ENCODE peak calls at places on chromosomes 12 and 14, in six cellular contexts. One of them, this sample, is unnamed.

GRCh38 chr12:20436367-20436766 is 68.0 kb downstream of the PDE3A start:
- DNase-seq in WTC11: no peak
- DNase-seq in thoracic aorta: no peak
- DNase-seq in astrocyte of the cerebellum: no peak
- DNase-seq in brain microvascular endothelial cell: peak
- DNase-seq in AG09309: no peak
- DNase-seq in this sample: no peak

GRCh38 chr14:96962337-96962736 is 165.2 kb downstream of the VRK1 start:
- DNase-seq in WTC11: no peak
- DNase-seq in thoracic aorta: no peak
- DNase-seq in astrocyte of the cerebellum: no peak
- DNase-seq in brain microvascular endothelial cell: no peak
- DNase-seq in AG09309: no peak
- DNase-seq in this sample: no peak

GRCh38 chr14:68074765-68075381 is 255.3 kb downstream of the RAD51B start:
- DNase-seq in WTC11: peak
- DNase-seq in thoracic aorta: no peak
- DNase-seq in astrocyte of the cerebellum: no peak
- DNase-seq in brain microvascular endothelial cell: no peak
- DNase-seq in AG09309: no peak
- DNase-seq in this sample: no peak

GRCh38 chr12:127509066-127509778 is 757.7 kb upstream of the TMEM132C start:
- DNase-seq in WTC11: no peak
- DNase-seq in thoracic aorta: no peak
- DNase-seq in astrocyte of the cerebellum: peak
- DNase-seq in brain microvascular endothelial cell: peak
- DNase-seq in AG09309: peak
- DNase-seq in this sample: no peak

GRCh38 chr14:63164108-63164683 is 40.0 kb upstream of the RHOJ start:
- DNase-seq in WTC11: no peak
- DNase-seq in thoracic aorta: no peak
- DNase-seq in astrocyte of the cerebellum: no peak
- DNase-seq in brain microvascular endothelial cell: peak
- DNase-seq in AG09309: no peak
- DNase-seq in this sample: no peak

GRCh38 chr14:100268591-100269207 is 29.8 kb downstream of the YY1 start:
- DNase-seq in WTC11: no peak
- DNase-seq in thoracic aorta: no peak
- DNase-seq in astrocyte of the cerebellum: no peak
- DNase-seq in brain microvascular endothelial cell: peak
- DNase-seq in AG09309: no peak
- DNase-seq in this sample: no peak

GRCh38 chr12:46264057-46264456 is 4.8 kb downstream of the SLC38A1 start:
- DNase-seq in WTC11: no peak
- DNase-seq in thoracic aorta: no peak
- DNase-seq in astrocyte of the cerebellum: no peak
- DNase-seq in brain microvascular endothelial cell: no peak
- DNase-seq in AG09309: peak
- DNase-seq in this sample: no peak

GRCh38 chr14:78074546-78074945 is 95.6 kb upstream of the NRXN3 start:
- DNase-seq in WTC11: no peak
- DNase-seq in thoracic aorta: no peak
- DNase-seq in astrocyte of the cerebellum: no peak
- DNase-seq in brain microvascular endothelial cell: no peak
- DNase-seq in AG09309: no peak
- DNase-seq in this sample: no peak

GRCh38 chr12:124736115-124737039 is 127.3 kb downstream of the SCARB1 start:
- DNase-seq in WTC11: no peak
- DNase-seq in thoracic aorta: no peak
- DNase-seq in astrocyte of the cerebellum: no peak
- DNase-seq in brain microvascular endothelial cell: no peak
- DNase-seq in AG09309: no peak
- DNase-seq in this sample: no peak

GRCh38 chr12:113056631-113057488 is at the start of gene DTX1:
- DNase-seq in WTC11: no peak
- DNase-seq in thoracic aorta: no peak
- DNase-seq in astrocyte of the cerebellum: no peak
- DNase-seq in brain microvascular endothelial cell: no peak
- DNase-seq in AG09309: no peak
- DNase-seq in this sample: no peak

GRCh38 chr14:76772300-76773187 is 11.3 kb downstream of the VASH1 start:
- DNase-seq in WTC11: no peak
- DNase-seq in thoracic aorta: peak
- DNase-seq in astrocyte of the cerebellum: no peak
- DNase-seq in brain microvascular endothelial cell: peak
- DNase-seq in AG09309: no peak
- DNase-seq in this sample: no peak

GRCh38 chr12:48157016-48157888 is at the start of gene ASB8:
- DNase-seq in WTC11: peak
- DNase-seq in thoracic aorta: peak
- DNase-seq in astrocyte of the cerebellum: peak
- DNase-seq in brain microvascular endothelial cell: peak
- DNase-seq in AG09309: peak
- DNase-seq in this sample: peak

GRCh38 chr12:8948711-8949524 is 527 bp downstream of the M6PR start:
- DNase-seq in WTC11: no peak
- DNase-seq in thoracic aorta: no peak
- DNase-seq in astrocyte of the cerebellum: no peak
- DNase-seq in brain microvascular endothelial cell: peak
- DNase-seq in AG09309: peak
- DNase-seq in this sample: no peak

GRCh38 chr14:94598816-94599655 is 13.2 kb upstream of the SERPINA3 start:
- DNase-seq in WTC11: no peak
- DNase-seq in thoracic aorta: peak
- DNase-seq in astrocyte of the cerebellum: peak
- DNase-seq in brain microvascular endothelial cell: peak
- DNase-seq in AG09309: peak
- DNase-seq in this sample: peak

GRCh38 chr12:30602678-30603077 is 93.0 kb downstream of the IPO8 start:
- DNase-seq in WTC11: no peak
- DNase-seq in thoracic aorta: no peak
- DNase-seq in astrocyte of the cerebellum: no peak
- DNase-seq in brain microvascular endothelial cell: no peak
- DNase-seq in AG09309: no peak
- DNase-seq in this sample: no peak

GRCh38 chr14:32934891-32935633 is 3.6 kb upstream of the NPAS3 start:
- DNase-seq in WTC11: peak
- DNase-seq in thoracic aorta: no peak
- DNase-seq in astrocyte of the cerebellum: no peak
- DNase-seq in brain microvascular endothelial cell: no peak
- DNase-seq in AG09309: no peak
- DNase-seq in this sample: no peak

GRCh38 chr12:108856428-108857157 is 790 bp downstream of the SSH1 start:
- DNase-seq in WTC11: peak
- DNase-seq in thoracic aorta: peak
- DNase-seq in astrocyte of the cerebellum: no peak
- DNase-seq in brain microvascular endothelial cell: peak
- DNase-seq in AG09309: peak
- DNase-seq in this sample: no peak

GRCh38 chr12:29640589-29641345 is 143.0 kb downstream of the TMTC1 start:
- DNase-seq in WTC11: peak
- DNase-seq in thoracic aorta: no peak
- DNase-seq in astrocyte of the cerebellum: no peak
- DNase-seq in brain microvascular endothelial cell: peak
- DNase-seq in AG09309: no peak
- DNase-seq in this sample: peak

GRCh38 chr14:71235865-71236264 is 328.6 kb downstream of the PCNX1 start:
- DNase-seq in WTC11: no peak
- DNase-seq in thoracic aorta: peak
- DNase-seq in astrocyte of the cerebellum: peak
- DNase-seq in brain microvascular endothelial cell: no peak
- DNase-seq in AG09309: peak
- DNase-seq in this sample: no peak

GRCh38 chr12:46260153-46260912 is 8.5 kb downstream of the SLC38A1 start:
- DNase-seq in WTC11: no peak
- DNase-seq in thoracic aorta: no peak
- DNase-seq in astrocyte of the cerebellum: peak
- DNase-seq in brain microvascular endothelial cell: no peak
- DNase-seq in AG09309: peak
- DNase-seq in this sample: no peak

GRCh38 chr12:67091204-67091603 is 178.0 kb upstream of the CAND1 start:
- DNase-seq in WTC11: no peak
- DNase-seq in thoracic aorta: no peak
- DNase-seq in astrocyte of the cerebellum: no peak
- DNase-seq in brain microvascular endothelial cell: no peak
- DNase-seq in AG09309: no peak
- DNase-seq in this sample: no peak

GRCh38 chr12:12376636-12377448 is 20.0 kb downstream of the BORCS5 start:
- DNase-seq in WTC11: no peak
- DNase-seq in thoracic aorta: no peak
- DNase-seq in astrocyte of the cerebellum: peak
- DNase-seq in brain microvascular endothelial cell: peak
- DNase-seq in AG09309: peak
- DNase-seq in this sample: peak

DNA sequence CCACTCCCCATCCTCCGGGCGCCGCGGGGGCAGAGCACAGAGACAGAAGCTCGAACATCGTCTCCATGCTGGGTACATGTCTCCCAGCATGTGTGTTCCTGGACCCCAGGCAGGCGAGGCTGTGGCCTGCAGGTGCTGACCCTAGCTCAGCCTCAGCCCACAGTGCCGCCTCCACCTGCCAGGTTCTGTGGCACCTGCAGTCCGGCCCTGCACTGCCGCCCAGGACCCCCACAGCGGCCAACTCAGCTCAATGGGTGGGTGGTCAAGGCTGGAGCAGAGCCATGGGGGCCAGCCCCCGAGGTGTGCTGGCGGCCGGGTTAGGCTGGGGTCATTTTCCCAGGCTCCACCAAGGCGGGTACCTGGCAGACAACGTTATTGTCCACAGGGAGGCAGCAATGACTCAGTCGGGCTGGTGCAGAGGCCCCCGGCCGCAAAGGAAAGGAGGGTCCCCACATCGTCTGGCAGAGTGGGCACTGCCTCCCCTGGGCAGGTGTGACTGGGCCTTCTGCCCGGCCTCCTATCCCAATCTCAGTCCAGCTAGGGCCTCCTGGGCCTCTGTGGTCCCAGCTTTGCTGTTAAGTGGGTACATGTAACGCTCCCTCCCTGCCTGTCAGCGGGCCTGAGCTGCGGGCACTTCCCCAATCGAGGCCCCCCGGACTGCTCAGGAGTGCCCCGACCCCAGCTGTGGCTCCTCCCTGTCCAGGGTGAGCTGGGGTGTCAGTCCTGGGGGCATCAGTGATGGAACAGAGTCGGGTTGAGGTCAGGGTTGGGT is 20.2 kb upstream of the NUDT14 start:
- DNase-seq in WTC11: peak
- DNase-seq in thoracic aorta: no peak
- DNase-seq in astrocyte of the cerebellum: no peak
- DNase-seq in brain microvascular endothelial cell: no peak
- DNase-seq in AG09309: no peak
- DNase-seq in this sample: no peak
- TF ChIP-seq CTCF in WTC11: no peak
- TF ChIP-seq CTCF in thoracic aorta: no peak
- TF ChIP-seq CTCF in astrocyte of the cerebellum: no peak
- TF ChIP-seq CTCF in brain microvascular endothelial cell: peak
- TF ChIP-seq CTCF in AG09309: no peak
- TF ChIP-seq CTCF in this sample: peak

DNA sequence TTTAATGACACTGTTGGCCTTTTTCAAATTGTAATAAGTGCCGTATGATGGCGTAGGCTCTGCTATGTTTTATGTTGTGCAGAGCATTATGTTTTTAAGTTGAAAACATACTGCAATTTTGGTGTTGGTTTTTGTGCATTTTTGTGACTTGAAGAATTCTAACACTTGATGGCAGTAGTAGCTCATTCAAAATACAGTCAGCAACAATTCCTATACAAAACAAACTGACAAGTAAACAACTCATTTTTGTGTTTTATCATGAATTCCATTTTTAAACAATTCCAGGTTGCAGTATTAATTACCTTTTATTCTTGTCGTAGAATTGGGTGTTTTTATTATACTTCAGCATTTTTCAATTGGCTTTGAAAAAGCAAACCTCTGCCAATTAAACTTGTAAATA is 4.0 kb upstream of the CCER1 start:
- DNase-seq in WTC11: no peak
- DNase-seq in thoracic aorta: no peak
- DNase-seq in astrocyte of the cerebellum: no peak
- DNase-seq in brain microvascular endothelial cell: no peak
- DNase-seq in AG09309: no peak
- DNase-seq in this sample: no peak
- TF ChIP-seq CTCF in WTC11: no peak
- TF ChIP-seq CTCF in thoracic aorta: no peak
- TF ChIP-seq CTCF in astrocyte of the cerebellum: no peak
- TF ChIP-seq CTCF in brain microvascular endothelial cell: no peak
- TF ChIP-seq CTCF in AG09309: peak
- TF ChIP-seq CTCF in this sample: peak

GRCh38 chr12:32488132-32488531 is 88.8 kb downstream of the FGD4 start:
- DNase-seq in WTC11: no peak
- DNase-seq in thoracic aorta: no peak
- DNase-seq in astrocyte of the cerebellum: no peak
- DNase-seq in brain microvascular endothelial cell: no peak
- DNase-seq in AG09309: no peak
- DNase-seq in this sample: no peak

GRCh38 chr12:32483993-32484392 is 84.6 kb downstream of the FGD4 start:
- DNase-seq in WTC11: no peak
- DNase-seq in thoracic aorta: no peak
- DNase-seq in astrocyte of the cerebellum: no peak
- DNase-seq in brain microvascular endothelial cell: no peak
- DNase-seq in AG09309: no peak
- DNase-seq in this sample: no peak

GRCh38 chr12:32486158-32486557 is 86.8 kb downstream of the FGD4 start:
- DNase-seq in WTC11: no peak
- DNase-seq in thoracic aorta: no peak
- DNase-seq in astrocyte of the cerebellum: no peak
- DNase-seq in brain microvascular endothelial cell: no peak
- DNase-seq in AG09309: no peak
- DNase-seq in this sample: no peak

GRCh38 chr12:32482226-32482625 is 82.9 kb downstream of the FGD4 start:
- DNase-seq in WTC11: no peak
- DNase-seq in thoracic aorta: no peak
- DNase-seq in astrocyte of the cerebellum: no peak
- DNase-seq in brain microvascular endothelial cell: no peak
- DNase-seq in AG09309: no peak
- DNase-seq in this sample: no peak

GRCh38 chr12:32483499-32483898 is 84.1 kb downstream of the FGD4 start:
- DNase-seq in WTC11: no peak
- DNase-seq in thoracic aorta: no peak
- DNase-seq in astrocyte of the cerebellum: no peak
- DNase-seq in brain microvascular endothelial cell: no peak
- DNase-seq in AG09309: no peak
- DNase-seq in this sample: no peak
- TF ChIP-seq CTCF in WTC11: no peak
- TF ChIP-seq CTCF in thoracic aorta: no peak
- TF ChIP-seq CTCF in astrocyte of the cerebellum: no peak
- TF ChIP-seq CTCF in brain microvascular endothelial cell: no peak
- TF ChIP-seq CTCF in AG09309: no peak
- TF ChIP-seq CTCF in this sample: no peak

DNA sequence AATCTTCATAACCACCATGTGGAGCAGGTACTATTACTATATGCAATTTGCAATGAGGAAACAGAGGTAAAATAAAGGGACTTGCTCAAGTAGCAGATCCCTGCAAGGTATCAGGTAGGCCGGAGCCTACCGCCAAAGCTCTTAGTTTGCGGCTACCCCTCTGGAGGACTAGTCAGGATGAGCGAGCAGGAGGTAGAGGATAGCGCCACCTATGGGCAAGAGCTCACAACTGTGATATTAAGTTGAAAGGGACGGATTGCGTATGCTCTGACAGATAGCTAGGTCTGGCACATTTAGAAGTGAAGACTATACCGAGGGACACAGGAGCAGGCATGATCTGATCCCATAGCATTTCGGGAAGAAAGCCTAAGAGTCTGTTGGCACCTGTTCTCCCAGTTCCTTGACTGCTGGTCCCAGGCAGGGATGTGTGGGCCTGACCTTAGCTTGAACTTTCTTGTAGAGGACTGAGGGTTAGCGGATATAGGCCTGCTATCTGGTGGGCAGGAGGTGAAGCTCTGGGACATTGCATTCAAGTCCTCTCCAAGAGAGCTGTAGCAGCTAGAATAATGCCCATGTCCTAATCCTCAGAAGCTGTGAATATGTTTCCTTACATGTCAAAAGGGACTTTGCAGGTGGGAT is 48.0 kb downstream of the SLC17A8 start:
- DNase-seq in WTC11: peak
- DNase-seq in thoracic aorta: no peak
- DNase-seq in astrocyte of the cerebellum: no peak
- DNase-seq in brain microvascular endothelial cell: peak
- DNase-seq in AG09309: peak
- DNase-seq in this sample: no peak
- TF ChIP-seq CTCF in WTC11: peak
- TF ChIP-seq CTCF in thoracic aorta: no peak
- TF ChIP-seq CTCF in astrocyte of the cerebellum: peak
- TF ChIP-seq CTCF in brain microvascular endothelial cell: peak
- TF ChIP-seq CTCF in AG09309: peak
- TF ChIP-seq CTCF in this sample: peak

This sample was measured in kidney epithelial cell.